ENCODE peak calls at places on chromosomes 7 and 10, in six cellular contexts. One of them, this sample, is unnamed.

GRCh38 chr10:1147810-1148209 is 91.6 kb downstream of the WDR37 start:
- DNase-seq in hepatocyte: no peak
- DNase-seq in lung: no peak
- DNase-seq in activated T-cell treated with anti-CD3 and anti-CD28 coated beads, Interleukin-2, amount 50 U/mL, for 24 hours: no peak
- DNase-seq in stimulated activated CD4-positive, alpha-beta T cell treated with anti-CD3 and anti-CD28 coated beads, Interleukin-1b, Interleukin-23, amount 100 ng/mL, for 24 hours: no peak
- DNase-seq in AG08395: no peak
- DNase-seq in this sample: no peak

GRCh38 chr7:473211-473734 is 46.4 kb downstream of the PDGFA start:
- DNase-seq in stimulated activated CD4-positive, alpha-beta T cell treated with anti-CD3 and anti-CD28 coated beads, Interleukin-1b, Interleukin-23, amount 100 ng/mL, for 24 hours: no peak
- DNase-seq in activated T-cell treated with anti-CD3 and anti-CD28 coated beads, Interleukin-2, amount 50 U/mL, for 24 hours: no peak
- DNase-seq in AG08395: no peak
- DNase-seq in lung: no peak
- DNase-seq in hepatocyte: no peak
- DNase-seq in this sample: no peak

GRCh38 chr10:31032515-31033132 is 959 bp upstream of the ZNF438 start:
- DNase-seq in hepatocyte: no peak
- DNase-seq in activated T-cell treated with anti-CD3 and anti-CD28 coated beads, Interleukin-2, amount 50 U/mL, for 24 hours: no peak
- DNase-seq in lung: no peak
- DNase-seq in AG08395: no peak
- DNase-seq in stimulated activated CD4-positive, alpha-beta T cell treated with anti-CD3 and anti-CD28 coated beads, Interleukin-1b, Interleukin-23, amount 100 ng/mL, for 24 hours: no peak
- DNase-seq in this sample: no peak

GRCh38 chr10:120977892-120978291 is 126.7 kb downstream of the WDR11 start:
- DNase-seq in stimulated activated CD4-positive, alpha-beta T cell treated with anti-CD3 and anti-CD28 coated beads, Interleukin-1b, Interleukin-23, amount 100 ng/mL, for 24 hours: no peak
- DNase-seq in hepatocyte: peak
- DNase-seq in lung: no peak
- DNase-seq in AG08395: no peak
- DNase-seq in activated T-cell treated with anti-CD3 and anti-CD28 coated beads, Interleukin-2, amount 50 U/mL, for 24 hours: no peak
- DNase-seq in this sample: no peak

GRCh38 chr7:117075934-117076333 is 122.6 kb downstream of the ST7 start:
- DNase-seq in stimulated activated CD4-positive, alpha-beta T cell treated with anti-CD3 and anti-CD28 coated beads, Interleukin-1b, Interleukin-23, amount 100 ng/mL, for 24 hours: no peak
- DNase-seq in AG08395: no peak
- DNase-seq in activated T-cell treated with anti-CD3 and anti-CD28 coated beads, Interleukin-2, amount 50 U/mL, for 24 hours: no peak
- DNase-seq in hepatocyte: no peak
- DNase-seq in lung: no peak
- DNase-seq in this sample: no peak

GRCh38 chr10:47246409-47247189 is 53.4 kb upstream of the GDF10 start:
- DNase-seq in AG08395: no peak
- DNase-seq in activated T-cell treated with anti-CD3 and anti-CD28 coated beads, Interleukin-2, amount 50 U/mL, for 24 hours: no peak
- DNase-seq in hepatocyte: no peak
- DNase-seq in lung: no peak
- DNase-seq in stimulated activated CD4-positive, alpha-beta T cell treated with anti-CD3 and anti-CD28 coated beads, Interleukin-1b, Interleukin-23, amount 100 ng/mL, for 24 hours: no peak
- DNase-seq in this sample: no peak

GRCh38 chr7:47478017-47478344 is 103.9 kb downstream of the TNS3 start:
- DNase-seq in hepatocyte: no peak
- DNase-seq in AG08395: no peak
- DNase-seq in stimulated activated CD4-positive, alpha-beta T cell treated with anti-CD3 and anti-CD28 coated beads, Interleukin-1b, Interleukin-23, amount 100 ng/mL, for 24 hours: no peak
- DNase-seq in lung: no peak
- DNase-seq in activated T-cell treated with anti-CD3 and anti-CD28 coated beads, Interleukin-2, amount 50 U/mL, for 24 hours: no peak
- DNase-seq in this sample: peak

GRCh38 chr10:34768261-34768971 is 46.7 kb downstream of the PARD3 start:
- DNase-seq in activated T-cell treated with anti-CD3 and anti-CD28 coated beads, Interleukin-2, amount 50 U/mL, for 24 hours: no peak
- DNase-seq in AG08395: peak
- DNase-seq in lung: peak
- DNase-seq in hepatocyte: no peak
- DNase-seq in stimulated activated CD4-positive, alpha-beta T cell treated with anti-CD3 and anti-CD28 coated beads, Interleukin-1b, Interleukin-23, amount 100 ng/mL, for 24 hours: no peak
- DNase-seq in this sample: peak

GRCh38 chr10:8696746-8697145 is 642.3 kb downstream of the GATA3 start:
- DNase-seq in AG08395: no peak
- DNase-seq in lung: no peak
- DNase-seq in activated T-cell treated with anti-CD3 and anti-CD28 coated beads, Interleukin-2, amount 50 U/mL, for 24 hours: no peak
- DNase-seq in hepatocyte: no peak
- DNase-seq in stimulated activated CD4-positive, alpha-beta T cell treated with anti-CD3 and anti-CD28 coated beads, Interleukin-1b, Interleukin-23, amount 100 ng/mL, for 24 hours: no peak
- DNase-seq in this sample: no peak

GRCh38 chr10:58554316-58554715 is 41.6 kb downstream of the BICC1 start:
- DNase-seq in activated T-cell treated with anti-CD3 and anti-CD28 coated beads, Interleukin-2, amount 50 U/mL, for 24 hours: no peak
- DNase-seq in lung: no peak
- DNase-seq in AG08395: no peak
- DNase-seq in hepatocyte: no peak
- DNase-seq in stimulated activated CD4-positive, alpha-beta T cell treated with anti-CD3 and anti-CD28 coated beads, Interleukin-1b, Interleukin-23, amount 100 ng/mL, for 24 hours: no peak
- DNase-seq in this sample: no peak

GRCh38 chr10:70376436-70377378 is 5.7 kb downstream of the LRRC20 start:
- DNase-seq in activated T-cell treated with anti-CD3 and anti-CD28 coated beads, Interleukin-2, amount 50 U/mL, for 24 hours: no peak
- DNase-seq in hepatocyte: no peak
- DNase-seq in stimulated activated CD4-positive, alpha-beta T cell treated with anti-CD3 and anti-CD28 coated beads, Interleukin-1b, Interleukin-23, amount 100 ng/mL, for 24 hours: no peak
- DNase-seq in AG08395: no peak
- DNase-seq in lung: no peak
- DNase-seq in this sample: no peak

GRCh38 chr10:89250814-89251416 is 660 bp downstream of the LIPA start:
- DNase-seq in hepatocyte: peak
- DNase-seq in activated T-cell treated with anti-CD3 and anti-CD28 coated beads, Interleukin-2, amount 50 U/mL, for 24 hours: no peak
- DNase-seq in AG08395: peak
- DNase-seq in lung: no peak
- DNase-seq in stimulated activated CD4-positive, alpha-beta T cell treated with anti-CD3 and anti-CD28 coated beads, Interleukin-1b, Interleukin-23, amount 100 ng/mL, for 24 hours: no peak
- DNase-seq in this sample: no peak

GRCh38 chr7:138151731-138152577 is 75.7 kb downstream of the AKR1D1 start:
- DNase-seq in stimulated activated CD4-positive, alpha-beta T cell treated with anti-CD3 and anti-CD28 coated beads, Interleukin-1b, Interleukin-23, amount 100 ng/mL, for 24 hours: no peak
- DNase-seq in activated T-cell treated with anti-CD3 and anti-CD28 coated beads, Interleukin-2, amount 50 U/mL, for 24 hours: no peak
- DNase-seq in hepatocyte: no peak
- DNase-seq in AG08395: no peak
- DNase-seq in lung: no peak
- DNase-seq in this sample: no peak

GRCh38 chr10:69845574-69846251 is 44.0 kb downstream of the COL13A1 start:
- DNase-seq in lung: no peak
- DNase-seq in activated T-cell treated with anti-CD3 and anti-CD28 coated beads, Interleukin-2, amount 50 U/mL, for 24 hours: no peak
- DNase-seq in hepatocyte: peak
- DNase-seq in stimulated activated CD4-positive, alpha-beta T cell treated with anti-CD3 and anti-CD28 coated beads, Interleukin-1b, Interleukin-23, amount 100 ng/mL, for 24 hours: no peak
- DNase-seq in AG08395: peak
- DNase-seq in this sample: peak

GRCh38 chr7:112143567-112143966 is 62.6 kb downstream of the DOCK4 start:
- DNase-seq in AG08395: peak
- DNase-seq in lung: no peak
- DNase-seq in activated T-cell treated with anti-CD3 and anti-CD28 coated beads, Interleukin-2, amount 50 U/mL, for 24 hours: no peak
- DNase-seq in hepatocyte: no peak
- DNase-seq in stimulated activated CD4-positive, alpha-beta T cell treated with anti-CD3 and anti-CD28 coated beads, Interleukin-1b, Interleukin-23, amount 100 ng/mL, for 24 hours: no peak
- DNase-seq in this sample: peak

GRCh38 chr7:25643285-25643684 is 415.0 kb upstream of the NPVF start:
- DNase-seq in AG08395: no peak
- DNase-seq in stimulated activated CD4-positive, alpha-beta T cell treated with anti-CD3 and anti-CD28 coated beads, Interleukin-1b, Interleukin-23, amount 100 ng/mL, for 24 hours: no peak
- DNase-seq in activated T-cell treated with anti-CD3 and anti-CD28 coated beads, Interleukin-2, amount 50 U/mL, for 24 hours: no peak
- DNase-seq in hepatocyte: no peak
- DNase-seq in lung: no peak
- DNase-seq in this sample: no peak

GRCh38 chr7:7099584-7100014 is 82.7 kb upstream of the C1GALT1 start:
- DNase-seq in lung: peak
- DNase-seq in activated T-cell treated with anti-CD3 and anti-CD28 coated beads, Interleukin-2, amount 50 U/mL, for 24 hours: no peak
- DNase-seq in stimulated activated CD4-positive, alpha-beta T cell treated with anti-CD3 and anti-CD28 coated beads, Interleukin-1b, Interleukin-23, amount 100 ng/mL, for 24 hours: no peak
- DNase-seq in AG08395: peak
- DNase-seq in hepatocyte: peak
- DNase-seq in this sample: peak

GRCh38 chr10:11317936-11318670 is 293.3 kb downstream of the USP6NL start:
- DNase-seq in activated T-cell treated with anti-CD3 and anti-CD28 coated beads, Interleukin-2, amount 50 U/mL, for 24 hours: no peak
- DNase-seq in AG08395: no peak
- DNase-seq in stimulated activated CD4-positive, alpha-beta T cell treated with anti-CD3 and anti-CD28 coated beads, Interleukin-1b, Interleukin-23, amount 100 ng/mL, for 24 hours: no peak
- DNase-seq in lung: no peak
- DNase-seq in hepatocyte: no peak
- DNase-seq in this sample: no peak

This sample was measured in IMR-90.